ENCODE peak calls at places on chromosomes 6 and 20, in seven cellular contexts. One of them, this sample, is unnamed.

GRCh38 chr6:44808148-44808547 is 420.6 kb downstream of the CDC5L start:
- DNase-seq in progenitor cell of endocrine pancreas: no peak
- DNase-seq in GM23248: no peak
- DNase-seq in activated T-helper 2 cell treated with anti-CD3 and anti-CD28 coated beads, Interferon-gamma antibody, Interleukin-2, Interleukin-4, amounts not matched to agents 10 μg/mL and 5 μg/mL and 100 μg/mL, durations not matched to agents 14 hours and 24 hours and 36 hours: no peak
- DNase-seq in ACHN: no peak
- DNase-seq in A549: no peak
- DNase-seq in activated CD4-positive, alpha-beta T cell treated with anti-CD3 and anti-CD28 coated beads, Interleukin-2, amount 50 U/mL, for 24 hours: no peak
- DNase-seq in this sample: no peak

GRCh38 chr20:38117635-38118034 is 47.4 kb downstream of the TGM2 start:
- DNase-seq in A549: no peak
- DNase-seq in progenitor cell of endocrine pancreas: no peak
- DNase-seq in ACHN: peak
- DNase-seq in activated CD4-positive, alpha-beta T cell treated with anti-CD3 and anti-CD28 coated beads, Interleukin-2, amount 50 U/mL, for 24 hours: no peak
- DNase-seq in GM23248: peak
- DNase-seq in activated T-helper 2 cell treated with anti-CD3 and anti-CD28 coated beads, Interferon-gamma antibody, Interleukin-2, Interleukin-4, amounts not matched to agents 10 μg/mL and 5 μg/mL and 100 μg/mL, durations not matched to agents 14 hours and 24 hours and 36 hours: no peak
- DNase-seq in this sample: peak

GRCh38 chr20:43766395-43766794 is 39.6 kb upstream of the GTSF1L start:
- DNase-seq in ACHN: no peak
- DNase-seq in GM23248: peak
- DNase-seq in activated T-helper 2 cell treated with anti-CD3 and anti-CD28 coated beads, Interferon-gamma antibody, Interleukin-2, Interleukin-4, amounts not matched to agents 10 μg/mL and 5 μg/mL and 100 μg/mL, durations not matched to agents 14 hours and 24 hours and 36 hours: no peak
- DNase-seq in activated CD4-positive, alpha-beta T cell treated with anti-CD3 and anti-CD28 coated beads, Interleukin-2, amount 50 U/mL, for 24 hours: no peak
- DNase-seq in progenitor cell of endocrine pancreas: no peak
- DNase-seq in A549: no peak
- DNase-seq in this sample: no peak

GRCh38 chr20:29299811-29300578 is 1957.5 kb upstream of the DEFB115 start:
- DNase-seq in ACHN: no peak
- DNase-seq in progenitor cell of endocrine pancreas: no peak
- DNase-seq in A549: no peak
- DNase-seq in activated T-helper 2 cell treated with anti-CD3 and anti-CD28 coated beads, Interferon-gamma antibody, Interleukin-2, Interleukin-4, amounts not matched to agents 10 μg/mL and 5 μg/mL and 100 μg/mL, durations not matched to agents 14 hours and 24 hours and 36 hours: no peak
- DNase-seq in activated CD4-positive, alpha-beta T cell treated with anti-CD3 and anti-CD28 coated beads, Interleukin-2, amount 50 U/mL, for 24 hours: no peak
- DNase-seq in GM23248: no peak
- DNase-seq in this sample: no peak

GRCh38 chr6:112243861-112244415 is 10.4 kb downstream of the LAMA4 start:
- DNase-seq in progenitor cell of endocrine pancreas: no peak
- DNase-seq in GM23248: no peak
- DNase-seq in activated T-helper 2 cell treated with anti-CD3 and anti-CD28 coated beads, Interferon-gamma antibody, Interleukin-2, Interleukin-4, amounts not matched to agents 10 μg/mL and 5 μg/mL and 100 μg/mL, durations not matched to agents 14 hours and 24 hours and 36 hours: no peak
- DNase-seq in activated CD4-positive, alpha-beta T cell treated with anti-CD3 and anti-CD28 coated beads, Interleukin-2, amount 50 U/mL, for 24 hours: no peak
- DNase-seq in A549: no peak
- DNase-seq in ACHN: no peak
- DNase-seq in this sample: no peak

GRCh38 chr6:147075326-147075840 is 128.8 kb upstream of the STXBP5 start:
- DNase-seq in progenitor cell of endocrine pancreas: no peak
- DNase-seq in activated T-helper 2 cell treated with anti-CD3 and anti-CD28 coated beads, Interferon-gamma antibody, Interleukin-2, Interleukin-4, amounts not matched to agents 10 μg/mL and 5 μg/mL and 100 μg/mL, durations not matched to agents 14 hours and 24 hours and 36 hours: no peak
- DNase-seq in A549: no peak
- DNase-seq in ACHN: no peak
- DNase-seq in activated CD4-positive, alpha-beta T cell treated with anti-CD3 and anti-CD28 coated beads, Interleukin-2, amount 50 U/mL, for 24 hours: no peak
- DNase-seq in GM23248: no peak
- DNase-seq in this sample: no peak

GRCh38 chr6:145904878-145905277 is 59.3 kb downstream of the SHPRH start:
- DNase-seq in A549: no peak
- DNase-seq in GM23248: no peak
- DNase-seq in ACHN: no peak
- DNase-seq in progenitor cell of endocrine pancreas: no peak
- DNase-seq in activated T-helper 2 cell treated with anti-CD3 and anti-CD28 coated beads, Interferon-gamma antibody, Interleukin-2, Interleukin-4, amounts not matched to agents 10 μg/mL and 5 μg/mL and 100 μg/mL, durations not matched to agents 14 hours and 24 hours and 36 hours: no peak
- DNase-seq in activated CD4-positive, alpha-beta T cell treated with anti-CD3 and anti-CD28 coated beads, Interleukin-2, amount 50 U/mL, for 24 hours: no peak
- DNase-seq in this sample: no peak

GRCh38 chr6:106156863-106157262 is 70.7 kb downstream of the PRDM1 start:
- DNase-seq in progenitor cell of endocrine pancreas: no peak
- DNase-seq in A549: no peak
- DNase-seq in GM23248: no peak
- DNase-seq in ACHN: no peak
- DNase-seq in activated T-helper 2 cell treated with anti-CD3 and anti-CD28 coated beads, Interferon-gamma antibody, Interleukin-2, Interleukin-4, amounts not matched to agents 10 μg/mL and 5 μg/mL and 100 μg/mL, durations not matched to agents 14 hours and 24 hours and 36 hours: no peak
- DNase-seq in activated CD4-positive, alpha-beta T cell treated with anti-CD3 and anti-CD28 coated beads, Interleukin-2, amount 50 U/mL, for 24 hours: no peak
- DNase-seq in this sample: no peak

GRCh38 chr6:38337819-38338465 is 301.8 kb downstream of the BTBD9 start:
- DNase-seq in progenitor cell of endocrine pancreas: no peak
- DNase-seq in activated T-helper 2 cell treated with anti-CD3 and anti-CD28 coated beads, Interferon-gamma antibody, Interleukin-2, Interleukin-4, amounts not matched to agents 10 μg/mL and 5 μg/mL and 100 μg/mL, durations not matched to agents 14 hours and 24 hours and 36 hours: no peak
- DNase-seq in ACHN: peak
- DNase-seq in A549: peak
- DNase-seq in GM23248: peak
- DNase-seq in activated CD4-positive, alpha-beta T cell treated with anti-CD3 and anti-CD28 coated beads, Interleukin-2, amount 50 U/mL, for 24 hours: no peak
- DNase-seq in this sample: peak

GRCh38 chr20:2244993-2245392 is 50.8 kb upstream of the TGM3 start:
- DNase-seq in activated T-helper 2 cell treated with anti-CD3 and anti-CD28 coated beads, Interferon-gamma antibody, Interleukin-2, Interleukin-4, amounts not matched to agents 10 μg/mL and 5 μg/mL and 100 μg/mL, durations not matched to agents 14 hours and 24 hours and 36 hours: no peak
- DNase-seq in ACHN: no peak
- DNase-seq in A549: no peak
- DNase-seq in progenitor cell of endocrine pancreas: no peak
- DNase-seq in GM23248: no peak
- DNase-seq in activated CD4-positive, alpha-beta T cell treated with anti-CD3 and anti-CD28 coated beads, Interleukin-2, amount 50 U/mL, for 24 hours: no peak
- DNase-seq in this sample: no peak

GRCh38 chr20:58583141-58583540 is 67.9 kb upstream of the APCDD1L start:
- DNase-seq in progenitor cell of endocrine pancreas: no peak
- DNase-seq in GM23248: peak
- DNase-seq in activated CD4-positive, alpha-beta T cell treated with anti-CD3 and anti-CD28 coated beads, Interleukin-2, amount 50 U/mL, for 24 hours: no peak
- DNase-seq in A549: no peak
- DNase-seq in ACHN: no peak
- DNase-seq in activated T-helper 2 cell treated with anti-CD3 and anti-CD28 coated beads, Interferon-gamma antibody, Interleukin-2, Interleukin-4, amounts not matched to agents 10 μg/mL and 5 μg/mL and 100 μg/mL, durations not matched to agents 14 hours and 24 hours and 36 hours: no peak
- DNase-seq in this sample: no peak

GRCh38 chr6:16473908-16474791 is 235.8 kb downstream of the GMPR start:
- DNase-seq in ACHN: no peak
- DNase-seq in activated CD4-positive, alpha-beta T cell treated with anti-CD3 and anti-CD28 coated beads, Interleukin-2, amount 50 U/mL, for 24 hours: no peak
- DNase-seq in progenitor cell of endocrine pancreas: no peak
- DNase-seq in GM23248: no peak
- DNase-seq in activated T-helper 2 cell treated with anti-CD3 and anti-CD28 coated beads, Interferon-gamma antibody, Interleukin-2, Interleukin-4, amounts not matched to agents 10 μg/mL and 5 μg/mL and 100 μg/mL, durations not matched to agents 14 hours and 24 hours and 36 hours: no peak
- DNase-seq in A549: no peak
- DNase-seq in this sample: no peak

GRCh38 chr6:111812080-111813038 is 60.9 kb downstream of the FYN start:
- DNase-seq in activated T-helper 2 cell treated with anti-CD3 and anti-CD28 coated beads, Interferon-gamma antibody, Interleukin-2, Interleukin-4, amounts not matched to agents 10 μg/mL and 5 μg/mL and 100 μg/mL, durations not matched to agents 14 hours and 24 hours and 36 hours: no peak
- DNase-seq in ACHN: no peak
- DNase-seq in GM23248: peak
- DNase-seq in A549: no peak
- DNase-seq in progenitor cell of endocrine pancreas: no peak
- DNase-seq in activated CD4-positive, alpha-beta T cell treated with anti-CD3 and anti-CD28 coated beads, Interleukin-2, amount 50 U/mL, for 24 hours: no peak
- DNase-seq in this sample: no peak

GRCh38 chr20:8082025-8082424 is 50.0 kb upstream of the PLCB1 start:
- DNase-seq in GM23248: peak
- DNase-seq in activated T-helper 2 cell treated with anti-CD3 and anti-CD28 coated beads, Interferon-gamma antibody, Interleukin-2, Interleukin-4, amounts not matched to agents 10 μg/mL and 5 μg/mL and 100 μg/mL, durations not matched to agents 14 hours and 24 hours and 36 hours: no peak
- DNase-seq in progenitor cell of endocrine pancreas: no peak
- DNase-seq in A549: peak
- DNase-seq in activated CD4-positive, alpha-beta T cell treated with anti-CD3 and anti-CD28 coated beads, Interleukin-2, amount 50 U/mL, for 24 hours: no peak
- DNase-seq in ACHN: no peak
- DNase-seq in this sample: no peak

GRCh38 chr20:15616626-15617025 is 956.6 kb downstream of the KIF16B start:
- DNase-seq in activated CD4-positive, alpha-beta T cell treated with anti-CD3 and anti-CD28 coated beads, Interleukin-2, amount 50 U/mL, for 24 hours: no peak
- DNase-seq in A549: no peak
- DNase-seq in progenitor cell of endocrine pancreas: no peak
- DNase-seq in activated T-helper 2 cell treated with anti-CD3 and anti-CD28 coated beads, Interferon-gamma antibody, Interleukin-2, Interleukin-4, amounts not matched to agents 10 μg/mL and 5 μg/mL and 100 μg/mL, durations not matched to agents 14 hours and 24 hours and 36 hours: no peak
- DNase-seq in GM23248: no peak
- DNase-seq in ACHN: no peak
- DNase-seq in this sample: no peak

GRCh38 chr20:35947489-35947888 is 6.8 kb downstream of the SCAND1 start:
- DNase-seq in progenitor cell of endocrine pancreas: no peak
- DNase-seq in A549: peak
- DNase-seq in GM23248: peak
- DNase-seq in ACHN: peak
- DNase-seq in activated T-helper 2 cell treated with anti-CD3 and anti-CD28 coated beads, Interferon-gamma antibody, Interleukin-2, Interleukin-4, amounts not matched to agents 10 μg/mL and 5 μg/mL and 100 μg/mL, durations not matched to agents 14 hours and 24 hours and 36 hours: no peak
- DNase-seq in activated CD4-positive, alpha-beta T cell treated with anti-CD3 and anti-CD28 coated beads, Interleukin-2, amount 50 U/mL, for 24 hours: no peak
- DNase-seq in this sample: peak

GRCh38 chr6:105757512-105758200 is 328.5 kb upstream of the PRDM1 start:
- DNase-seq in ACHN: no peak
- DNase-seq in GM23248: no peak
- DNase-seq in activated T-helper 2 cell treated with anti-CD3 and anti-CD28 coated beads, Interferon-gamma antibody, Interleukin-2, Interleukin-4, amounts not matched to agents 10 μg/mL and 5 μg/mL and 100 μg/mL, durations not matched to agents 14 hours and 24 hours and 36 hours: no peak
- DNase-seq in progenitor cell of endocrine pancreas: no peak
- DNase-seq in A549: no peak
- DNase-seq in activated CD4-positive, alpha-beta T cell treated with anti-CD3 and anti-CD28 coated beads, Interleukin-2, amount 50 U/mL, for 24 hours: no peak
- DNase-seq in this sample: no peak

GRCh38 chr6:122008105-122009100 is 391.0 kb upstream of the HSF2 start:
- DNase-seq in progenitor cell of endocrine pancreas: no peak
- DNase-seq in activated CD4-positive, alpha-beta T cell treated with anti-CD3 and anti-CD28 coated beads, Interleukin-2, amount 50 U/mL, for 24 hours: no peak
- DNase-seq in GM23248: peak
- DNase-seq in A549: no peak
- DNase-seq in ACHN: no peak
- DNase-seq in activated T-helper 2 cell treated with anti-CD3 and anti-CD28 coated beads, Interferon-gamma antibody, Interleukin-2, Interleukin-4, amounts not matched to agents 10 μg/mL and 5 μg/mL and 100 μg/mL, durations not matched to agents 14 hours and 24 hours and 36 hours: no peak
- DNase-seq in this sample: no peak

GRCh38 chr6:124076336-124077048 is 272.8 kb downstream of the NKAIN2 start:
- DNase-seq in activated T-helper 2 cell treated with anti-CD3 and anti-CD28 coated beads, Interferon-gamma antibody, Interleukin-2, Interleukin-4, amounts not matched to agents 10 μg/mL and 5 μg/mL and 100 μg/mL, durations not matched to agents 14 hours and 24 hours and 36 hours: no peak
- DNase-seq in ACHN: no peak
- DNase-seq in activated CD4-positive, alpha-beta T cell treated with anti-CD3 and anti-CD28 coated beads, Interleukin-2, amount 50 U/mL, for 24 hours: no peak
- DNase-seq in progenitor cell of endocrine pancreas: no peak
- DNase-seq in GM23248: no peak
- DNase-seq in A549: no peak
- DNase-seq in this sample: no peak